ENCODE peak calls at places on chromosome 1, in six cellular contexts. G is GM12878; J is NCI-H2171; R is HEK293T; P is activated CD4-positive, alpha-beta T cell treated with anti-CD3 and anti-CD28 coated beads, Interleukin-2, amount 50 U/mL, for 24 hours; B is psoas muscle. O is an unnamed sample.

GRCh38 chr1:194161591-194161990 is 975.2 kb upstream of the B3GALT2 start:
- DNase-seq in G (no peak), J (no peak), R (no peak), P (no peak), B (no peak), O (no peak)

GRCh38 chr1:9371391-9371935 is 78.8 kb downstream of the SPSB1 start:
- DNase-seq in G (no peak), J (peak), R (no peak), P (no peak), B (peak), O (no peak)

GRCh38 chr1:103084176-103084575 is 24.1 kb downstream of the COL11A1 start:
- DNase-seq in G (no peak), J (no peak), R (no peak), P (no peak), B (no peak), O (no peak)

GRCh38 chr1:222234351-222234750 is 313.6 kb downstream of the HHIPL2 start:
- DNase-seq in G (no peak), J (no peak), R (no peak), P (no peak), B (no peak), O (no peak)

GRCh38 chr1:39016604-39017171 is 9.5 kb upstream of the NDUFS5 start:
- DNase-seq in G (no peak), J (no peak), R (no peak), P (no peak), B (no peak), O (no peak)

GRCh38 chr1:192550922-192551534 is 24.5 kb upstream of the RGS1 start:
- DNase-seq in G (peak), J (no peak), R (no peak), P (no peak), B (no peak), O (peak)

GRCh38 chr1:208270679-208271111 is 26.5 kb upstream of the PLXNA2 start:
- DNase-seq in G (no peak), J (peak), R (no peak), P (no peak), B (no peak), O (no peak)

GRCh38 chr1:215566556-215567490 is at the start of gene KCTD3:
- DNase-seq in G (no peak), J (peak), R (peak), P (peak), B (peak), O (peak)

GRCh38 chr1:5577255-5578040 is 414.8 kb downstream of the NPHP4 start:
- DNase-seq in G (no peak), J (no peak), R (no peak), P (no peak), B (no peak), O (no peak)